ENCODE peak calls at places on chromosome 2, in five cellular contexts. F, D, N, J and W are unnamed samples.

GRCh38 chr2:158923641-158924040 is 44.8 kb upstream of the TANC1 start:
- DNase-seq in J (no peak), D (no peak), F (no peak), N (no peak), W (no peak)

GRCh38 chr2:29113027-29113686 is 2.1 kb upstream of the CLIP4 start:
- DNase-seq in D (no peak), J (peak; percentile 10), F (no peak), N (no peak), W (peak; percentile 66)

GRCh38 chr2:179467111-179467510 is 202.5 kb upstream of the SESTD1 start:
- DNase-seq in N (no peak), D (no peak), F (no peak), J (no peak), W (peak; percentile 76)

GRCh38 chr2:36379710-36380448 is 24.3 kb downstream of the CRIM1 start:
- DNase-seq in N (no peak), D (no peak), J (peak; percentile 51), F (no peak), W (peak; percentile 70)

GRCh38 chr2:54015809-54016703 is 45.3 kb upstream of the PSME4 start:
- DNase-seq in D (no peak), J (peak; percentile 89), N (no peak), F (no peak), W (peak; percentile 87)

GRCh38 chr2:27370816-27371620 is 602 bp downstream of the SNX17 start:
- DNase-seq in N (no peak), D (no peak), F (no peak), J (peak; percentile 58), W (peak; percentile 57)

GRCh38 chr2:143284087-143284675 is 155.0 kb downstream of the ARHGAP15 start:
- DNase-seq in N (no peak), F (no peak), D (no peak), J (peak; percentile 40), W (peak; percentile 52)

GRCh38 chr2:423479-423878 is 135.6 kb upstream of the ALKAL2 start:
- DNase-seq in F (no peak), N (no peak), D (no peak), J (no peak), W (no peak)

GRCh38 chr2:151289972-151290335 is 486 bp upstream of the NMI start:
- DNase-seq in J (peak; percentile 66), D (no peak), F (no peak), N (no peak), W (peak; percentile 66)

GRCh38 chr2:200050921-200051620 is 95.7 kb downstream of the MAIP1 start:
- DNase-seq in N (no peak), F (no peak), D (no peak), J (no peak), W (no peak)

GRCh38 chr2:177143444-177143843 is 69.2 kb upstream of the HNRNPA3 start:
- DNase-seq in D (no peak), N (no peak), F (peak; percentile 24), J (peak; percentile 72), W (peak; percentile 69)